ENCODE peak calls at places on chromosomes 5 and 9, in eight cellular contexts. H is activated T-cell treated with anti-CD3 and anti-CD28 coated beads for 24 hours; O is T-helper 17 cell; F is hippocampal formation; A is fibroblast of mammary gland; C is activated effector memory CD4-positive, alpha-beta T cell treated with anti-CD3 and anti-CD28 coated beads, Interleukin-2, amount 50 U/mL, for 16 hours; N is Kasumi-1; D is esophagus squamous epithelium. K is an unnamed sample.

GRCh38 chr5:39109616-39110015 is 35.4 kb upstream of the RICTOR start:
- DNase-seq in F (peak), H (no peak), O (no peak), A (no peak), D (no peak), C (no peak), N (no peak), K (no peak)

GRCh38 chr9:112032733-112033132 is 136.1 kb downstream of the UGCG start:
- DNase-seq in D (no peak), F (no peak), A (peak), H (no peak), O (no peak), N (no peak), C (no peak), K (no peak)

GRCh38 chr9:15349892-15350761 is 43.1 kb upstream of the TTC39B start:
- DNase-seq in C (no peak), D (no peak), F (no peak), N (no peak), A (peak), H (no peak), O (no peak), K (no peak)

GRCh38 chr5:173726848-173727557 is 110.6 kb upstream of the BOD1 start:
- DNase-seq in N (no peak), F (no peak), A (no peak), D (no peak), H (no peak), O (no peak), C (no peak), K (no peak)

GRCh38 chr5:139677404-139678282 is 29.5 kb downstream of the CXXC5 start:
- DNase-seq in C (no peak), A (no peak), H (no peak), D (no peak), F (no peak), N (no peak), O (no peak), K (no peak)

GRCh38 chr5:130471-131175 is 38.7 kb downstream of the PLEKHG4B start:
- DNase-seq in D (no peak), C (no peak), O (no peak), F (no peak), H (no peak), N (no peak), A (peak), K (no peak)

GRCh38 chr5:153571157-153571556 is 80.7 kb downstream of the GRIA1 start:
- DNase-seq in D (no peak), C (no peak), A (no peak), F (no peak), N (no peak), H (no peak), O (no peak), K (no peak)

GRCh38 chr5:114830114-114830513 is 339.6 kb downstream of the TRIM36 start:
- DNase-seq in O (no peak), A (no peak), D (no peak), F (no peak), C (no peak), N (no peak), H (no peak), K (no peak)

K was measured in cardiac septum.